ENCODE peak calls at places on chromosomes 7 and 10, in four cellular contexts. P, J, Z and X are unnamed samples.

GRCh38 chr7:116569737-116570136 is 44.9 kb downstream of the CAV1 start:
- DNase-seq in Z (no peak), P (no peak), J (no peak), X (peak)

GRCh38 chr10:91520657-91521056 is 110.5 kb downstream of the HECTD2 start:
- DNase-seq in Z (no peak), P (no peak), J (no peak), X (no peak)

GRCh38 chr7:127813991-127814556 is 162.1 kb downstream of the SND1 start:
- DNase-seq in J (no peak), Z (no peak), P (no peak), X (peak)

GRCh38 chr7:105723582-105723981 is 142.3 kb upstream of the EFCAB10 start:
- DNase-seq in Z (no peak), P (no peak), J (no peak), X (peak)

GRCh38 chr7:134016223-134016941 is 110.8 kb upstream of the LRGUK start:
- DNase-seq in Z (peak), P (no peak), J (no peak), X (peak)

GRCh38 chr10:13184726-13185514 is 23.6 kb downstream of the MCM10 start:
- DNase-seq in Z (no peak), P (no peak), J (no peak), X (no peak)

GRCh38 chr10:116744163-116744788 is 1.9 kb upstream of the HSPA12A start:
- DNase-seq in Z (no peak), J (no peak), P (no peak), X (no peak)

GRCh38 chr10:69653561-69653960 is 23.5 kb downstream of the FAM241B start:
- DNase-seq in Z (no peak), P (no peak), J (no peak), X (no peak)

GRCh38 chr10:3484306-3485187 is 300.5 kb downstream of the KLF6 start:
- DNase-seq in Z (peak), J (no peak), P (no peak), X (peak)

GRCh38 chr7:148461780-148462179 is 128.8 kb upstream of the C7orf33 start:
- DNase-seq in J (no peak), Z (no peak), P (no peak), X (no peak)

GRCh38 chr10:15515207-15515606 is 144.1 kb upstream of the FAM171A1 start:
- DNase-seq in P (no peak), Z (no peak), J (no peak), X (no peak)